ENCODE peak calls at places on chromosomes 13 and 19, in four cellular contexts. K is IMR-90, O is H1, U is H9. F is an unnamed sample.

GRCh38 chr19:32642771-32643170 is 32.2 kb downstream of the ANKRD27 start:
- DNase-seq in K (no peak), O (no peak), U (no peak), F (no peak)

GRCh38 chr19:47228168-47228936 is 2.6 kb downstream of the BBC3 start:
- DNase-seq in K (peak; percentile 17), O (peak; percentile 72), U (peak; percentile 73), F (peak; percentile 71)

GRCh38 chr19:10835754-10836477 is at the start of gene TMED1:
- DNase-seq in K (peak; percentile 98), O (peak; percentile 100), U (peak; percentile 97), F (peak; percentile 100)

GRCh38 chr13:101210774-101211173 is 205.5 kb downstream of the NALCN start:
- DNase-seq in K (no peak), O (no peak), U (no peak), F (no peak)

GRCh38 chr19:55613930-55614710 is 8.7 kb downstream of the ZNF865 start:
- DNase-seq in K (no peak), O (no peak), U (no peak), F (no peak)

GRCh38 chr13:34070006-34070405 is 252.1 kb downstream of the RFC3 start:
- DNase-seq in K (peak; percentile 12), O (no peak), U (no peak), F (no peak)

GRCh38 chr19:6091771-6092291 is 18.5 kb downstream of the RFX2 start:
- DNase-seq in K (peak; percentile 69), O (no peak), U (no peak), F (no peak)

GRCh38 chr13:76769238-76769859 is 116.9 kb downstream of the KCTD12 start:
- DNase-seq in K (no peak), O (no peak), U (no peak), F (no peak)

GRCh38 chr19:55621673-55622231 is 2.6 kb downstream of the ZNF784 start:
- DNase-seq in K (no peak), O (no peak), U (no peak), F (no peak)

GRCh38 chr13:108728370-108728769 is 99.0 kb downstream of the MYO16 start:
- DNase-seq in K (no peak), O (peak; percentile 52), U (peak; percentile 87), F (peak; percentile 94)

GRCh38 chr19:47229674-47230121 is 1.3 kb downstream of the BBC3 start:
- DNase-seq in K (peak; percentile 37), O (no peak), U (no peak), F (peak; percentile 51)

GRCh38 chr13:30998548-30999140 is 66.2 kb downstream of the TEX26 start:
- DNase-seq in K (peak; percentile 73), O (no peak), U (no peak), F (no peak)

GRCh38 chr13:43804461-43805070 is 17.8 kb upstream of the ENOX1 start:
- DNase-seq in K (peak; percentile 78), O (no peak), U (no peak), F (peak; percentile 53)

GRCh38 chr19:48194041-48194871 is 23.8 kb downstream of the ZSWIM9 start:
- DNase-seq in K (peak; percentile 7), O (peak; percentile 79), U (peak; percentile 54), F (peak; percentile 23)

GRCh38 chr19:29086182-29086581 is 126.8 kb downstream of the UQCRFS1 start:
- DNase-seq in K (no peak), O (no peak), U (no peak), F (no peak)

GRCh38 chr13:29594710-29595379 is 643 bp downstream of the SLC7A1 start:
- DNase-seq in K (peak; percentile 59), O (no peak), U (no peak), F (peak; percentile 33)

DNA sequence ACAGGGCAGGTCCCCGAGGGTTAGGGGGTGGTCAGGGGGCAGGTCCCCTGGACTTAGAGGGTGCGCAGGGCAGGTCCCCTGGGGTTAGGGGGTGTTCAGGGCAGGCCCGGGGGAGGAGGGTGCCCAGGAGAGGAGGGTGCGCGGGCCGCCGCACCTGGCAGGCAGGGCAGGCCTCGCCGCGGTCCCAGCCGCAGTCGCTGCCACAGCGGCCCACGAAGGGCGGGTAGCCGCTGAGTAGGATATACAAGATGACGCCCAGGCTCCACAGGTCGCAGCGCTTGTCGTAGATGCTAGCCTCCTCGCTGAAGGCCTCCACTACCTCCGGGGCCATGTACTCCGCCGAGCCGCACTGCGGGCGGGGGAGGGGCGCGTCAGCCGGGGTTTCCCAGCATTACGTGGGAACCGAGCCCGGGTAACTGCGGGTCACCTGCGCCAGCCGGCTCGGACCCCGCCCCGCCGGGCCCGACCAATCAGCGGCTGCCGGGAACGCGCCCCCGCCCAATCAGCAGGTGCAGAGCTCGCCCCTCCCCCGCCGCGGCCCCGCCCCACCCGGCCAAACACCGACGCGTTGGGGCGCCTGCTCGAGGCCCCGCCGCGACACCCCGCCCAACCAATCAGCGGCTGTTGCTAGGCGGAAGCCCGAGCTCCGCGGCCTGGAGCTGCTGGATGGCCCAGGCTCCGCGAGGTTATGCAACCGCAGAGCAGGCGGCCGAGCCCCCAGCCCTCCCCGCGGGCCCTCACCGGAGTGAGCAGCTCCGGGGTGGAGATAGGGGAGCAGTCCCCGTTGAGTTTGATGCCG is 9.2 kb downstream of the MKNK2 start:
- DNase-seq in K (peak; percentile 85), O (peak; percentile 97), U (peak; percentile 98), F (peak; percentile 98)
- H2BK120ac ChIP-seq in K (peak overlapping the region; percentile 70), O (peak overlapping the region; percentile 3), U (peak overlapping the region; percentile 84), F (no peak overlapping the region)

DNA sequence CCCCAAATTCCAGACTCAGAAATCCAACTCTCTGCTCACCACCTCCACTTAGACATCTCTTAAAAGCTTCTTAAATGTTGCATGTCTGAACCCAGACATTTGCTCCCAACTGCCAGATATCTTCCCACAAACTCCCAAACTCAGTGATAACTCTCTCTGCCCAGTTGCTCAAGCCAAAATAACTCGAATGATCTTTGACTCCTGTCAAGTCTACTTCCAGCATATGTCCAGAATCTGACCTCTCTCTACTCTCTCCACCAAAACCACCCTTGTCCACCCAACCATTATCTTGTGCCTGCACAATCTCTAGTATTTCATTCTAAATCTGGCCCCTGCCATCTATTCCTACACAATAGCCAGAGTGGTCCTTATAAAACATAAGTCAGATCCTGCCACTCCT is 99.3 kb downstream of the FGF14 start:
- DNase-seq in K (no peak), O (no peak), U (no peak), F (no peak)
- H4K5ac ChIP-seq in K (no peak overlapping the region), O (no peak overlapping the region), U (no peak overlapping the region), F (no peak overlapping the region)

GRCh38 chr19:51691122-51692064 is 1.7 kb upstream of the SPACA6 start:
- DNase-seq in K (peak; percentile 65), O (no peak), U (no peak), F (peak; percentile 96)
- H2BK120ac ChIP-seq in K (peak overlapping the region; percentile 49), O (no peak overlapping the region), U (no peak overlapping the region), F (no peak overlapping the region)

GRCh38 chr19:42497492-42498226 is 30.6 kb downstream of the CEACAM1 start:
- DNase-seq in K (no peak), O (no peak), U (no peak), F (no peak)
- H4K5ac ChIP-seq in K (no peak overlapping the region), O (no peak overlapping the region), U (no peak overlapping the region), F (no peak overlapping the region)

GRCh38 chr19:45322311-45322710 is 364 bp downstream of the CKM start:
- DNase-seq in K (no peak), O (no peak), U (no peak), F (peak; percentile 78)
- H2BK120ac ChIP-seq in K (no peak overlapping the region), O (no peak overlapping the region), U (no peak overlapping the region), F (no peak overlapping the region)

GRCh38 chr13:110271313-110271712 is 35.6 kb downstream of the COL4A1 start:
- DNase-seq in K (no peak), O (peak; percentile 19), U (no peak), F (no peak)

GRCh38 chr13:110268576-110269185 is 38.3 kb downstream of the COL4A1 start:
- DNase-seq in K (no peak), O (peak; percentile 38), U (no peak), F (no peak)

GRCh38 chr13:110269509-110270185 is 37.3 kb downstream of the COL4A1 start:
- DNase-seq in K (no peak), O (peak; percentile 38), U (no peak), F (no peak)

GRCh38 chr13:110272227-110272626 is 34.7 kb downstream of the COL4A1 start:
- DNase-seq in K (no peak), O (peak; percentile 17), U (no peak), F (no peak)

DNA sequence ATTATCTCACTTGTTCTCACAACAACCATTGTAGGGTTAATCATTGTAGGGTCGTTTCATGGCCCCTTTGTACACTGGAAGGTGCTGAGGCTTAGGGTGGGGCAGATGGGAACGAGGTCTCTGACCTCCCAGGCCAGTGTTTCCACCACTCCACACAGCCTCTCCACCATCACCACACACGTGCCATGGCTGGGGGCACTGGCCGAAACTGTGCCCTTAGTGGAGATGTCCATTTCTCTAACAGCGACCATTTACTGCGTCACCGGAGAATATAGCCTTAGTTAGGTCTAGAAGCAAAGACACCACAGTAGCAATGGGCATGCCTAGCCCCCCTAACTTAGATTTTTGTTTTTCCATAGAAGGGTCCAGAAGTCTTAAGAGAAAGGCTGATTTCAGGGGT is 36.5 kb downstream of the COL4A1 start:
- DNase-seq in K (no peak), O (no peak), U (no peak), F (no peak)
- H4K5ac ChIP-seq in K (no peak overlapping the region), O (no peak overlapping the region), U (no peak overlapping the region), F (no peak overlapping the region)

GRCh38 chr19:16820056-16820455 is 9.1 kb upstream of the SIN3B start:
- DNase-seq in K (no peak), O (no peak), U (no peak), F (no peak)

GRCh38 chr19:16814526-16815100 is 14.6 kb upstream of the SIN3B start:
- DNase-seq in K (peak; percentile 46), O (no peak), U (no peak), F (peak; percentile 65)
- H2BK120ac ChIP-seq in K (no peak overlapping the region), O (no peak overlapping the region), U (no peak overlapping the region), F (no peak overlapping the region)

GRCh38 chr19:15428956-15429824 is 10.4 kb upstream of the AKAP8L start:
- DNase-seq in K (no peak), O (no peak), U (no peak), F (no peak)

GRCh38 chr19:15427350-15427700 is 8.5 kb upstream of the AKAP8L start:
- DNase-seq in K (no peak), O (no peak), U (no peak), F (no peak)

GRCh38 chr19:15429825-15430467 is 11.2 kb upstream of the AKAP8L start:
- DNase-seq in K (no peak), O (no peak), U (no peak), F (no peak)

GRCh38 chr19:15426485-15427349 is 7.9 kb upstream of the AKAP8L start:
- DNase-seq in K (no peak), O (no peak), U (no peak), F (peak; percentile 11)

DNA sequence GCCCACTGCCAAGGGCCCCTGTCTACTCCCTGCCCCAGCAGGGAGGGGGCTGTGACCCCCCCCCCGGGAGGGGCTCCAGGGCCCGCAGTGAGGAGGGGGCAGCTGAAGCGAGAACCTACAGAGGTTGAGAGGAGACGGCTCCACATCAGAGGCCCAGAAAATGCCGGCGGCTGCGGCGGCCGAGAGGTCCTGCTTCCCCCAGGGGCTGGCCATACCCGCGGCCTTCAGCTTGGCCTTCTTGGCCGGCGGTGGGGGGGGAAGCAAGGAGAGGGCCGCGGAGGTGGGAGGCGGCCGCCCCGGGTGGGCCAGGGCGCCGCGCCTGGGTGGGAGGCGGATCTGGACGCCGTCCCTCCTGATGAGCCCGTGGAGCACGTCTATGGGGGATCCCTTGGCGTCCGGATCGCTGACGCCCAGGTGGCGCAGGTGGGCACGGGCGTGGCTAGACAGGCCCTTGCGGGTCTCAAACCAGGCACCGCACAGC is 9.2 kb upstream of the AKAP8L start:
- DNase-seq in K (no peak), O (no peak), U (no peak), F (no peak)
- H4K5ac ChIP-seq in K (no peak overlapping the region), O (no peak overlapping the region), U (no peak overlapping the region), F (no peak overlapping the region)